ENCODE peak calls at places on chromosome 12, in ten cellular contexts. S is right lobe of liver, U is psoas muscle, Q is heart right ventricle, N is HCT116, V is adrenal gland, J is RWPE2, Y is prostate gland, Z is transverse colon, X is HepG2. K is an unnamed sample.

GRCh38 chr12:21539797-21540196 is 13.7 kb downstream of the SPX start:
- DNase-seq in S (no peak), U (no peak), Q (no peak), N (no peak), V (no peak), J (no peak), Y (no peak), Z (no peak), X (no peak), K (no peak)

GRCh38 chr12:109278912-109279311 is 30.2 kb downstream of the FOXN4 start:
- DNase-seq in S (peak), U (peak), Q (no peak), N (no peak), V (no peak), J (no peak), Y (no peak), Z (no peak), X (no peak), K (no peak)

GRCh38 chr12:38155526-38156496 is 160.8 kb upstream of the ALG10B start:
- DNase-seq in S (no peak), U (peak), Q (no peak), N (no peak), V (no peak), J (peak), Y (no peak), Z (no peak), X (no peak), K (no peak)

GRCh38 chr12:131487379-131488129 is 223.3 kb upstream of the SFSWAP start:
- DNase-seq in S (no peak), U (no peak), Q (no peak), N (no peak), V (peak), J (no peak), Y (no peak), Z (no peak), X (no peak), K (no peak)

GRCh38 chr12:42482086-42482819 is 107.3 kb downstream of the PRICKLE1 start:
- DNase-seq in S (peak), U (peak), Q (peak), N (no peak), V (peak), J (no peak), Y (peak), Z (no peak), X (peak), K (peak)

GRCh38 chr12:55700255-55701018 is 7.3 kb downstream of the ITGA7 start:
- DNase-seq in S (no peak), U (peak), Q (no peak), N (no peak), V (no peak), J (no peak), Y (no peak), Z (peak), X (no peak), K (no peak)

GRCh38 chr12:55728185-55728931 is 451 bp downstream of the CD63 start:
- DNase-seq in S (peak), U (peak), Q (peak), N (no peak), V (peak), J (no peak), Y (peak), Z (peak), X (no peak), K (no peak)

GRCh38 chr12:63319386-63319785 is 168.4 kb upstream of the AVPR1A start:
- DNase-seq in S (no peak), U (no peak), Q (no peak), N (peak), V (no peak), J (no peak), Y (no peak), Z (no peak), X (no peak), K (peak)

GRCh38 chr12:4119157-4119761 is 154.3 kb upstream of the CCND2 start:
- DNase-seq in S (no peak), U (no peak), Q (no peak), N (no peak), V (no peak), J (peak), Y (no peak), Z (peak), X (no peak), K (no peak)

GRCh38 chr12:56192582-56192981 is 3.3 kb upstream of the SMARCC2 start:
- DNase-seq in S (no peak), U (no peak), Q (no peak), N (no peak), V (no peak), J (no peak), Y (no peak), Z (no peak), X (no peak), K (no peak)

GRCh38 chr12:90978117-90978770 is 23.3 kb upstream of the CCER1 start:
- DNase-seq in S (no peak), U (no peak), Q (no peak), N (peak), V (no peak), J (no peak), Y (no peak), Z (no peak), X (peak), K (peak)

GRCh38 chr12:132218915-132219314 is 74.7 kb downstream of the NOC4L start:
- DNase-seq in S (no peak), U (no peak), Q (no peak), N (peak), V (peak), J (no peak), Y (no peak), Z (no peak), X (peak), K (no peak)

GRCh38 chr12:59111873-59112272 is 191.6 kb upstream of the LRIG3 start:
- DNase-seq in S (no peak), U (no peak), Q (no peak), N (no peak), V (no peak), J (no peak), Y (no peak), Z (no peak), X (no peak), K (no peak)

GRCh38 chr12:31204995-31205582 is 120.9 kb downstream of the SINHCAF start:
- DNase-seq in S (no peak), U (no peak), Q (no peak), N (no peak), V (no peak), J (no peak), Y (no peak), Z (no peak), X (no peak), K (peak)

GRCh38 chr12:12384601-12385321 is 27.9 kb downstream of the BORCS5 start:
- DNase-seq in S (no peak), U (no peak), Q (no peak), N (no peak), V (no peak), J (no peak), Y (no peak), Z (no peak), X (peak), K (no peak)
- H3K27ac ChIP-seq in S (peak), U (no peak), Q (no peak), N (no peak), V (no peak), J (no peak), Y (no peak), Z (peak), X (peak), K (no peak)

DNA sequence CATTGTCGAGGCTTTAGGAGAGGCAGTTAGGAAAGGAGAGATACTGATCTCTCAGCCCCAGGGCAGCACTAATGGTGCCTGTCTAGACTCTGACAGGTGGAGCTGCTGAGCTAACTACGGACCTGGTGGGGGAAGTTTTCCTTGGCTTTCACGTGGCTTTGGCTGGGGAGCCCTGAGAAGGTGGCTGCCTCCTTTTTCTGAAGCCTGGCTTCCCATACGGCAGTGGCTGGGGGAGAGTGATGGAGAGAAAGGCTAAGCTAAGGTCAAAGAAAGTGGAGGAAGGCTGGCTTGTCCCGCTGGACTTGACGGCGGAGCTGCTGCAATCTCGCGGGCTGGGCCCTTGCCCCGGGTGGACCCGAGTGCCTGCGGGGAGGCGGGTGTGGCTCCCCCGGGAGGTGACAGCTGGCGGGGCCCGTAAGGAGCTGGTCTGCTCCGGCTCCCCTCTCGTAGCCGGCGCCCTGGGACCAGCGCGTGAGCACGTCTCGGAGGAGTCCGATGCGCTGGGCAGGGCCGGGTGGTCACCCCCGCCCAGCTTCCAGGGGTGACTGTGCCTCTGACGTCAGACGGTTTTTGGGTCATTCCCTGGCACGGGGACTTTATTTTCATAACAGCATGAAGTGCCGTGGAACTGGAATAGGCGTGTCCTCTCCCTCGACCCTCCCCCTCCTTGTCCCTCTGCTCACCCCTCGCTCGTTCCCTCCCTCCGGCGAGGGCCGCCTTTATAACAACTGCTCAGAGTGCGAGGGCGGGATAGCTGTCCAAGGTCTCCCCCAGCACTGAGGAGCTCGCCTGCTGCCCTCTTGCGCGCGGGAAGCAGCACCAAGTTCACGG is at the start of gene GPRC5A:
- DNase-seq in S (peak), U (peak), Q (peak), N (peak), V (peak), J (peak), Y (peak), Z (peak), X (peak), K (peak)
- H3K4me3 ChIP-seq in S (peak), U (peak), Q (peak), N (peak), V (peak), J (peak), Y (peak), Z (peak), X (peak), K (peak)

GRCh38 chr12:5439333-5439732 is 7.4 kb downstream of the NTF3 start:
- DNase-seq in S (no peak), U (no peak), Q (no peak), N (no peak), V (no peak), J (no peak), Y (no peak), Z (no peak), X (no peak), K (no peak)
- TF ChIP-seq CTCF in S (no peak), U (no peak), Q (no peak), N (peak), V (no peak), J (no peak), Y (no peak), Z (peak), X (no peak), K (peak)

GRCh38 chr12:89593873-89594272 is 68.0 kb upstream of the POC1B start:
- DNase-seq in S (no peak), U (no peak), Q (no peak), N (no peak), V (no peak), J (no peak), Y (no peak), Z (no peak), X (no peak), K (no peak)

GRCh38 chr12:89597770-89598169 is 71.9 kb upstream of the POC1B start:
- DNase-seq in S (no peak), U (no peak), Q (no peak), N (no peak), V (no peak), J (no peak), Y (no peak), Z (no peak), X (no peak), K (no peak)

GRCh38 chr12:89593233-89593632 is 67.4 kb upstream of the POC1B start:
- DNase-seq in S (no peak), U (no peak), Q (no peak), N (no peak), V (no peak), J (no peak), Y (no peak), Z (no peak), X (no peak), K (no peak)

GRCh38 chr12:89597210-89597609 is 71.4 kb upstream of the POC1B start:
- DNase-seq in S (no peak), U (no peak), Q (no peak), N (no peak), V (no peak), J (no peak), Y (no peak), Z (no peak), X (no peak), K (no peak)
- H3K27ac ChIP-seq in S (no peak), U (no peak), Q (no peak), N (no peak), V (no peak), J (no peak), Y (no peak), Z (no peak), X (no peak), K (no peak)

GRCh38 chr12:68521848-68522502 is 88.7 kb upstream of the RAP1B start:
- DNase-seq in S (no peak), U (no peak), Q (no peak), N (no peak), V (no peak), J (no peak), Y (no peak), Z (no peak), X (no peak), K (peak)

GRCh38 chr12:68515793-68516192 is 94.9 kb upstream of the RAP1B start:
- DNase-seq in S (no peak), U (no peak), Q (no peak), N (no peak), V (no peak), J (no peak), Y (no peak), Z (no peak), X (no peak), K (no peak)

DNA sequence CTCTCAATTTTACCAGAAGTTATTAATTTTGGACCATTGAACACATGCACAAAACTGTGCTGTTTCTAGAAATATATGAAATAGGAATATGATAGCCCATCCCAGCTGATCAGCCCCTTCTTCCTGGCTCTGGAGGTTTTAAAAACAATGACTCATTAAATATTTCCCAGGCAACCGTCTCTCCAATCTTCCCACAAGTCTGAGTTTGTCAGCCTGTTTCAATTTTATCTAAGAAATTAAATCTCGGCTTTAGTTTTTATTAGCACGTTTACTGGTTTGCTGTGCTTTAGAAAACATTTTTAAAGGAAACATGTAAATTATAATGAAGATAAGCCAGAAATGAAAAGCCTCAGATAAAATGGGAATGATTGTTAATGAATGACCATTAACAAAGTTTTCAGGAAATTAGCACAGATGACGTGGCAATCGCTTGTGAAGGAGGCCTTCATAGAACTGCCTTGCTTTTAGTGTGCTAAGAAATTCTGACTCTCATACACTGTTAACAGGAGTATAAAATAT is 89.3 kb upstream of the RAP1B start:
- DNase-seq in S (no peak), U (no peak), Q (no peak), N (no peak), V (no peak), J (no peak), Y (no peak), Z (no peak), X (no peak), K (peak)
- H3K4me3 ChIP-seq in S (no peak), U (no peak), Q (no peak), N (no peak), V (no peak), J (no peak), Y (no peak), Z (no peak), X (no peak), K (no peak)

GRCh38 chr12:116236986-116237385 is 40.5 kb downstream of the MED13L start:
- DNase-seq in S (no peak), U (no peak), Q (no peak), N (no peak), V (no peak), J (no peak), Y (no peak), Z (no peak), X (no peak), K (no peak)

GRCh38 chr12:116236148-116236731 is 41.3 kb downstream of the MED13L start:
- DNase-seq in S (peak), U (peak), Q (no peak), N (no peak), V (peak), J (no peak), Y (peak), Z (peak), X (peak), K (peak)

GRCh38 chr12:116233669-116234068 is 43.8 kb downstream of the MED13L start:
- DNase-seq in S (no peak), U (no peak), Q (no peak), N (no peak), V (no peak), J (no peak), Y (no peak), Z (no peak), X (no peak), K (peak)

GRCh38 chr12:116241157-116241772 is 36.2 kb downstream of the MED13L start:
- DNase-seq in S (no peak), U (no peak), Q (no peak), N (no peak), V (no peak), J (no peak), Y (no peak), Z (no peak), X (no peak), K (no peak)

GRCh38 chr12:116238149-116238548 is 39.3 kb downstream of the MED13L start:
- DNase-seq in S (no peak), U (no peak), Q (no peak), N (no peak), V (no peak), J (no peak), Y (no peak), Z (no peak), X (no peak), K (no peak)
- TF ChIP-seq CTCF in S (no peak), U (no peak), Q (no peak), N (no peak), V (no peak), J (no peak), Y (no peak), Z (no peak), X (no peak), K (no peak)

GRCh38 chr12:49644620-49644994 is 21.2 kb downstream of the PRPF40B start:
- DNase-seq in S (peak), U (peak), Q (peak), N (peak), V (peak), J (no peak), Y (peak), Z (peak), X (peak), K (peak)

GRCh38 chr12:49645151-49646039 is 22.0 kb downstream of the PRPF40B start:
- DNase-seq in S (no peak), U (no peak), Q (no peak), N (no peak), V (no peak), J (no peak), Y (no peak), Z (no peak), X (no peak), K (no peak)

GRCh38 chr12:49643135-49643534 is 19.8 kb downstream of the PRPF40B start:
- DNase-seq in S (no peak), U (no peak), Q (no peak), N (no peak), V (no peak), J (no peak), Y (no peak), Z (no peak), X (no peak), K (no peak)

GRCh38 chr12:49642370-49642802 is 19.0 kb downstream of the PRPF40B start:
- DNase-seq in S (no peak), U (no peak), Q (no peak), N (no peak), V (peak), J (no peak), Y (no peak), Z (no peak), X (peak), K (no peak)

DNA sequence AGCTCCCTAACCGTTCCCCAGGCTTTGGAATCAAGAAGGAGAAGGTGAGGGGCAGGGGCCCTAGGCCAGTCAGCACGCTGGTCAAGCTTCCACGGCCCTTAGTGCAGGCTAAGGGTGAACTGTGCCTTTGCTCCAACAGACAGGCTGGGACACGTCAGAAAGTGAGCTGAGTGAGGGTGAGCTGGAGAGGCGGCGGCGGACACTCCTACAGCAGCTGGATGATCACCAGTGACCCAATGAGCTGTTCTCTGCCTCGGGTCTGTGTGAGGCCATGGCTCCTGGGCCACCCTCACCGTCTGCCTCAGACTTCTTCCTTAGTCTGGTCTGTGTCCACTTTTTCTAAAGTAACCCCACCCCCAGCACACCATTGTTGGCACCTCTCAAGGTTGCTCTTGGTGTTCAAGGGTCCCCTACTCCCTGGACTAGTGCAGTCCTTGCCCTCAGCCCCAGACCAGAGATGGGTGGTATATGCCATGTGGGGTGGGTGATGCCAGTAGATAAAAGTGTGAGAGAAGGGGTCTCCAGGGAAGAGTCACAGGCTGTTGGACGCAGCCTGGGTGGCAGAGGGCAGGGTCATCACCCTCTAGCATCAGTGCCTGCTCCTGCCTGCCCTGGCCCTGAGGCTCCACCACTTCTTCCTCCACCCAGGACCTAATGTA is 20.7 kb downstream of the PRPF40B start:
- DNase-seq in S (no peak), U (no peak), Q (no peak), N (no peak), V (no peak), J (no peak), Y (no peak), Z (no peak), X (no peak), K (no peak)
- H3K27ac ChIP-seq in S (no peak), U (no peak), Q (no peak), N (no peak), V (no peak), J (peak), Y (no peak), Z (no peak), X (no peak), K (no peak)

DNA sequence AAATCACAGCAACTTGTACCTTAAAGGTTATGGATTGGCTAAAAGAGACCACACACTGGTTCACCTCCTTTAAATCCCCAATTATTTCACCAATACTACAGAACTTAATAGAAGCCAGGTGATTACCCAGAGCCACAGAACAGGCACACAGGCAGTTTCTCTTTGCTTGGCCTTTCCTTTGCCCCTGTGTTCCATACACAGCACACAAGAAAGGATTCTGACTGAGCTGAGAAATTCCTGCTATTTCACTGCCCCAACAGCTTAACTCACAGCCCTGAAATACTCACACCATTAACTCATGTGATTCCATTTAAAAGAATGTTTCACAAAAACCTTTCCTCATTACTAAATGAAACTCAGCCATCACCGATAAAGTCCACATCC is 133.6 kb downstream of the MED13L start:
- DNase-seq in S (no peak), U (no peak), Q (no peak), N (no peak), V (no peak), J (no peak), Y (no peak), Z (no peak), X (no peak), K (peak)
- H3K4me3 ChIP-seq in S (no peak), U (peak), Q (no peak), N (no peak), V (no peak), J (no peak), Y (no peak), Z (no peak), X (no peak), K (no peak)

K was measured in brain microvascular endothelial cell.